ENCODE peak calls at places on chromosomes 1 and 21, in five cellular contexts. P, Z, Y, V and W are unnamed samples.
A peak's percentile ranks its signal among the peaks of the same experiment; 100 is the strongest.

GRCh38 chr21:41071410-41071809 is 96.5 kb upstream of the BACE2 start:
- DNase-seq in P (no peak), V (no peak), Y (peak; percentile 46), Z (peak; percentile 24), W (no peak)

GRCh38 chr1:209587778-209588177 is 4.3 kb downstream of the CAMK1G start:
- DNase-seq in P (no peak), Z (no peak), Y (no peak), V (no peak), W (no peak)

GRCh38 chr1:221543529-221544120 is 198.3 kb downstream of the DUSP10 start:
- DNase-seq in P (peak; percentile 11), Z (peak; percentile 31), Y (no peak), V (peak; percentile 11), W (no peak)

GRCh38 chr1:224433041-224433670 is 1.4 kb downstream of the WDR26 start:
- DNase-seq in V (no peak), Z (peak; percentile 34), Y (peak; percentile 50), P (no peak), W (no peak)

GRCh38 chr1:211420389-211420788 is 71.6 kb downstream of the RD3 start:
- DNase-seq in P (no peak), Y (no peak), Z (no peak), V (no peak), W (no peak)

GRCh38 chr21:26153758-26154157 is 16.8 kb downstream of the APP start:
- DNase-seq in Y (no peak), V (no peak), Z (no peak), P (no peak), W (no peak)

GRCh38 chr21:33850985-33851384 is 64.6 kb downstream of the ATP5PO start:
- DNase-seq in V (no peak), Y (no peak), P (no peak), Z (no peak), W (no peak)

GRCh38 chr21:15122241-15122640 is 57.4 kb upstream of the NRIP1 start:
- DNase-seq in Z (no peak), P (no peak), V (no peak), Y (no peak), W (no peak)

GRCh38 chr1:44029260-44029910 is 1.9 kb downstream of the SLC6A9 start:
- DNase-seq in P (no peak), V (no peak), Y (no peak), Z (no peak), W (no peak)

GRCh38 chr1:99580451-99580850 is 65.5 kb upstream of the PALMD start:
- DNase-seq in Z (no peak), P (no peak), Y (no peak), V (no peak), W (no peak)

GRCh38 chr1:82485591-82486369 is 685.0 kb downstream of the ADGRL2 start:
- DNase-seq in P (no peak), Z (peak; percentile 12), V (no peak), Y (no peak), W (no peak)

GRCh38 chr1:235631816-235632215 is 17.8 kb downstream of the GNG4 start:
- DNase-seq in V (no peak), P (no peak), Y (no peak), Z (no peak), W (no peak)

GRCh38 chr1:15352122-15352957 is 57.3 kb upstream of the EFHD2 start:
- DNase-seq in Y (no peak), P (peak; percentile 90), V (peak; percentile 41), Z (no peak), W (no peak)

GRCh38 chr1:93501829-93502369 is 54.0 kb downstream of the FNBP1L start:
- DNase-seq in V (no peak), Z (no peak), Y (no peak), P (no peak), W (no peak)

GRCh38 chr1:119008483-119009299 is 20.5 kb upstream of the TBX15 start:
- DNase-seq in Y (no peak), P (no peak), Z (peak; percentile 79), V (peak; percentile 47), W (no peak)

GRCh38 chr1:162065016-162065415 is 4.5 kb upstream of the NOS1AP start:
- DNase-seq in Y (no peak), P (no peak), Z (no peak), V (no peak), W (no peak)

GRCh38 chr1:46749921-46750404 is 31.0 kb upstream of the EFCAB14 start:
- DNase-seq in Z (no peak), V (no peak), Y (no peak), P (no peak), W (no peak)

GRCh38 chr1:244028701-244029100 is 22.4 kb upstream of the ZBTB18 start:
- DNase-seq in V (no peak), P (no peak), Y (no peak), Z (no peak), W (no peak)

GRCh38 chr1:18901952-18902522 is 318 bp downstream of the ALDH4A1 start:
- DNase-seq in Y (no peak), Z (peak; percentile 52), P (no peak), V (no peak), W (no peak)

GRCh38 chr1:192439373-192440025 is 122.7 kb downstream of the RGS21 start:
- DNase-seq in P (no peak), Y (no peak), Z (no peak), V (no peak), W (no peak)

GRCh38 chr1:169364948-169365347 is 2.6 kb downstream of the NME7 start:
- DNase-seq in V (no peak), Y (no peak), P (no peak), Z (no peak), W (no peak)

GRCh38 chr1:75969550-75969949 is 37.3 kb upstream of the ASB17 start:
- DNase-seq in V (no peak), P (peak; percentile 13), Y (no peak), Z (no peak), W (no peak)

GRCh38 chr1:220711086-220711809 is 21.1 kb downstream of the C1orf115 start:
- DNase-seq in Z (no peak), V (no peak), Y (no peak), P (no peak), W (no peak)

GRCh38 chr1:85578321-85579295 is 2.0 kb upstream of the CCN1 start:
- DNase-seq in P (no peak), V (no peak), Y (no peak), Z (peak; percentile 56), W (no peak)

GRCh38 chr1:31815307-31815645 is 546 bp downstream of the SPOCD1 start:
- DNase-seq in Z (no peak), P (no peak), Y (no peak), V (no peak), W (no peak)